ENCODE peak calls at places on chromosomes 13 and 19, in ten cellular contexts. O is cardiac muscle cell, S is K562, K is psoas muscle, A is A673, R is Panc1, G is stomach, W is astrocyte of the spinal cord, P is cardiac fibroblast, H is omental fat pad. T is an unnamed sample.

GRCh38 chr19:17004386-17004785 is 22.2 kb downstream of the CPAMD8 start:
- DNase-seq in W (no peak), A (no peak), K (no peak), G (no peak), H (no peak), R (no peak), P (no peak), S (no peak), O (no peak), T (no peak)

GRCh38 chr19:16470911-16471811 is 609 bp downstream of the EPS15L1 start:
- DNase-seq in H (peak; percentile 39), K (no peak), R (no peak), G (no peak), A (peak; percentile 43), P (peak; percentile 44), W (peak; percentile 36), S (peak; percentile 56), O (peak; percentile 44), T (peak; percentile 41)

GRCh38 chr19:49110567-49110966 is 3.6 kb upstream of the LIN7B start:
- DNase-seq in A (no peak), S (no peak), G (no peak), K (no peak), W (peak; percentile 41), O (no peak), P (peak; percentile 51), R (no peak), H (no peak), T (peak; percentile 66)

GRCh38 chr13:39599842-39600241 is 3.2 kb downstream of the LHFPL6 start:
- DNase-seq in G (no peak), K (no peak), A (no peak), O (peak; percentile 54), W (peak; percentile 21), R (no peak), S (no peak), P (peak; percentile 49), H (no peak), T (no peak)

GRCh38 chr19:49094505-49095482 is 9.5 kb downstream of the SNRNP70 start:
- DNase-seq in P (peak; percentile 26), S (no peak), G (no peak), K (peak; percentile 58), A (no peak), O (no peak), H (no peak), R (no peak), W (no peak), T (no peak)

GRCh38 chr19:55820037-55820436 is 11.8 kb downstream of the NLRP11 start:
- DNase-seq in W (no peak), H (no peak), O (no peak), A (no peak), G (no peak), R (no peak), K (no peak), P (no peak), S (no peak), T (no peak)

GRCh38 chr13:111844682-111845081 is 222.3 kb upstream of the SOX1 start:
- DNase-seq in H (no peak), O (no peak), P (no peak), K (no peak), A (no peak), S (no peak), R (no peak), G (no peak), W (no peak), T (no peak)

GRCh38 chr13:27283906-27284523 is 13.4 kb downstream of the RASL11A start:
- DNase-seq in H (no peak), A (no peak), R (no peak), O (peak; percentile 44), P (peak; percentile 49), W (no peak), K (no peak), G (no peak), S (peak; percentile 12), T (peak; percentile 30)

GRCh38 chr13:24842533-24843278 is 78.7 kb downstream of the RNF17 start:
- DNase-seq in G (no peak), P (no peak), K (no peak), W (no peak), R (no peak), A (peak; percentile 12), S (no peak), O (no peak), H (no peak), T (peak; percentile 4)

DNA sequence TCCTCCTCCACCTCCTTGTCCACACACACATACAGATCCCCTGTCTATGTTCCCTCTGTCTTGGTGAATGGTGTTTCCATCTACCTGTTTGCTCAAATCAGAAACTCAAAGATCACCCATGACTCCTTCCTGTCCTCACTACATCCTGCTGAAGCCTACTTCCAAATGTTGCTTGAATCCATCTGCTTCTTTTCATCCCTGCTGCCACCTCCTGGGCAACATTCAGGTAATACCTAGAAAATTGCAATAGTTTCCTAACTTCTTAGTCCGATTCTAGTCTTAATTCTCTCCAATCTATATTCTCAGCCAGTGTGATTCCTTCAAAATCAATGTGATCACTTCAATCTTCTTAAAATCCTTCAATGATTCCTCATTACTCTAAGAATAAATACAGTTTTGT is 155.5 kb upstream of the STARD13 start:
- DNase-seq in G (peak; percentile 43), P (peak; percentile 38), R (no peak), O (peak; percentile 42), A (peak; percentile 41), H (no peak), W (peak; percentile 31), S (peak; percentile 1), K (no peak), T (peak; percentile 23)
- TF ChIP-seq CTCF in G (no peak), P (peak; percentile 22), R (peak; percentile 43), O (no peak), A (peak; percentile 41), H (no peak), W (peak; percentile 39), S (no peak), K (no peak), T (peak; percentile 62)

DNA sequence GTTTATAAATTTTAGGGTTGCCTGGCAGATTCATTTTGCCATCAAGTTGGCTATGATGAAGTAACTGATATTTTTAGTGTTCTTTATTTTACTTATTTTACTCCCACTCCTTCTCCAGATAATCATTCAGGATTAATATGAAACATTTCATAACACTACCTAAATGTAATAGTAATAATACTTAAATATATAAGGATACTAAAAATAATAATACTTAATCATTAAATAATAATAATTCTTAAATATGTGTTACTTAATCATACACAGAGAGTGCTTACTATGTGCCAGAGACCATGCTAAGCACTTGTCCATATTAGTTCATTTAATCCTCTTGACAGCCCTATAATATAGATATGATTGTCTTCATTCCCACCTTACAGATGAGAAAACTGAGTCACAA is 23.0 kb upstream of the OXGR1 start:
- DNase-seq in W (no peak), P (no peak), G (no peak), O (no peak), S (no peak), K (no peak), A (no peak), H (no peak), R (no peak), T (no peak)
- TF ChIP-seq CTCF in W (no peak), P (no peak), G (no peak), O (no peak), S (no peak), K (no peak), A (no peak), H (no peak), R (no peak), T (no peak)

GRCh38 chr13:30934381-30934780 is 1.9 kb downstream of the TEX26 start:
- DNase-seq in R (no peak), P (no peak), O (no peak), K (no peak), S (no peak), W (no peak), H (no peak), A (no peak), G (no peak), T (peak; percentile 3)
- TF ChIP-seq CTCF in R (no peak), P (peak; percentile 14), O (no peak), K (no peak), S (peak; percentile 8), W (peak; percentile 29), H (no peak), A (peak; percentile 16), G (no peak), T (peak; percentile 36)

GRCh38 chr19:33133438-33134031 is 1.6 kb downstream of the WDR88 start:
- DNase-seq in A (no peak), G (no peak), S (peak; percentile 44), P (peak; percentile 25), K (no peak), O (peak; percentile 42), R (no peak), H (no peak), W (peak; percentile 1), T (no peak)
- TF ChIP-seq CTCF in A (no peak), G (no peak), S (no peak), P (no peak), K (no peak), O (no peak), R (no peak), H (no peak), W (no peak), T (no peak)

GRCh38 chr13:34466301-34466700 is 475.8 kb upstream of the NBEA start:
- DNase-seq in H (no peak), S (no peak), O (no peak), K (no peak), G (no peak), R (no peak), W (no peak), A (no peak), P (no peak), T (no peak)

GRCh38 chr13:34459856-34460255 is 482.2 kb upstream of the NBEA start:
- DNase-seq in A (no peak), O (peak; percentile 6), H (no peak), G (no peak), P (peak; percentile 4), S (no peak), R (no peak), W (no peak), K (no peak), T (no peak)

GRCh38 chr13:34464011-34464410 is 478.1 kb upstream of the NBEA start:
- DNase-seq in P (no peak), G (no peak), K (no peak), W (peak; percentile 7), R (no peak), S (no peak), O (peak; percentile 15), H (no peak), A (no peak), T (no peak)

GRCh38 chr13:34465423-34465922 is 476.6 kb upstream of the NBEA start:
- DNase-seq in R (no peak), P (no peak), K (no peak), H (no peak), A (no peak), W (no peak), G (no peak), S (no peak), O (no peak), T (no peak)

GRCh38 chr13:34462843-34463242 is 479.2 kb upstream of the NBEA start:
- DNase-seq in R (no peak), W (peak; percentile 72), K (no peak), S (no peak), P (peak; percentile 40), H (no peak), O (peak; percentile 38), A (no peak), G (peak; percentile 29), T (peak; percentile 75)
- TF ChIP-seq CTCF in R (no peak), W (no peak), K (no peak), S (no peak), P (no peak), H (no peak), O (no peak), A (no peak), G (no peak), T (no peak)

T was measured in HFFc6.